ENCODE peak calls at places on chromosomes 3 and 15, in five cellular contexts. M is transverse colon, U is mammary epithelial cell, N is H9, A is A549. Y is an unnamed sample.

GRCh38 chr15:91970142-91970541 is 116.6 kb downstream of the SLCO3A1 start:
- DNase-seq in N (no peak), A (no peak), U (no peak), M (peak; percentile 31), Y (no peak)

GRCh38 chr3:18444597-18445420 is 19.7 kb upstream of the SATB1 start:
- DNase-seq in U (peak; percentile 47), N (peak; percentile 59), M (peak; percentile 77), A (peak; percentile 35), Y (peak; percentile 85)

GRCh38 chr3:126021224-126021623 is 52.2 kb downstream of the ROPN1B start:
- DNase-seq in U (no peak), A (no peak), M (no peak), N (peak; percentile 21), Y (no peak)

GRCh38 chr3:113035387-113035982 is 44.7 kb downstream of the GTPBP8 start:
- DNase-seq in A (peak; percentile 73), M (peak; percentile 11), U (peak; percentile 54), N (peak; percentile 53), Y (peak; percentile 68)

GRCh38 chr3:12707425-12707824 is 43.5 kb upstream of the RAF1 start:
- DNase-seq in U (peak; percentile 54), M (no peak), A (no peak), N (no peak), Y (no peak)

GRCh38 chr15:28943146-28943545 is 57.4 kb downstream of the APBA2 start:
- DNase-seq in N (no peak), U (no peak), M (no peak), A (no peak), Y (no peak)

GRCh38 chr15:64859226-64859625 is 17.5 kb downstream of the PLEKHO2 start:
- DNase-seq in A (no peak), N (no peak), U (no peak), M (no peak), Y (no peak)

GRCh38 chr15:69394556-69395282 is 19.4 kb upstream of the KIF23 start:
- DNase-seq in A (peak; percentile 74), M (peak; percentile 81), N (peak; percentile 91), U (peak; percentile 42), Y (peak; percentile 95)

GRCh38 chr15:69734699-69735098 is 282.1 kb downstream of the RPLP1 start:
- DNase-seq in N (no peak), A (no peak), U (no peak), M (no peak), Y (no peak)

GRCh38 chr3:50652709-50653108 is 22.0 kb upstream of the DOCK3 start:
- DNase-seq in U (peak; percentile 36), A (peak; percentile 18), N (peak; percentile 71), M (peak; percentile 34), Y (peak; percentile 33)
- TF ChIP-seq CTCF in U (peak; percentile 39), A (peak; percentile 24), N (peak; percentile 71), M (peak; percentile 52), Y (peak; percentile 20)

GRCh38 chr3:122414391-122414790 is 1.5 kb downstream of the WDR5B start:
- DNase-seq in N (no peak), A (no peak), U (no peak), M (no peak), Y (no peak)

GRCh38 chr3:122415104-122415744 is 638 bp downstream of the WDR5B start:
- DNase-seq in U (peak; percentile 62), M (peak; percentile 54), A (peak; percentile 43), N (peak; percentile 50), Y (peak; percentile 27)

GRCh38 chr3:122421101-122421500 is 5.2 kb upstream of the WDR5B start:
- DNase-seq in A (no peak), N (no peak), M (no peak), U (no peak), Y (no peak)

GRCh38 chr3:122416966-122417365 is 1.1 kb upstream of the WDR5B start:
- DNase-seq in A (no peak), M (no peak), U (no peak), N (no peak), Y (peak; percentile 3)

DNA sequence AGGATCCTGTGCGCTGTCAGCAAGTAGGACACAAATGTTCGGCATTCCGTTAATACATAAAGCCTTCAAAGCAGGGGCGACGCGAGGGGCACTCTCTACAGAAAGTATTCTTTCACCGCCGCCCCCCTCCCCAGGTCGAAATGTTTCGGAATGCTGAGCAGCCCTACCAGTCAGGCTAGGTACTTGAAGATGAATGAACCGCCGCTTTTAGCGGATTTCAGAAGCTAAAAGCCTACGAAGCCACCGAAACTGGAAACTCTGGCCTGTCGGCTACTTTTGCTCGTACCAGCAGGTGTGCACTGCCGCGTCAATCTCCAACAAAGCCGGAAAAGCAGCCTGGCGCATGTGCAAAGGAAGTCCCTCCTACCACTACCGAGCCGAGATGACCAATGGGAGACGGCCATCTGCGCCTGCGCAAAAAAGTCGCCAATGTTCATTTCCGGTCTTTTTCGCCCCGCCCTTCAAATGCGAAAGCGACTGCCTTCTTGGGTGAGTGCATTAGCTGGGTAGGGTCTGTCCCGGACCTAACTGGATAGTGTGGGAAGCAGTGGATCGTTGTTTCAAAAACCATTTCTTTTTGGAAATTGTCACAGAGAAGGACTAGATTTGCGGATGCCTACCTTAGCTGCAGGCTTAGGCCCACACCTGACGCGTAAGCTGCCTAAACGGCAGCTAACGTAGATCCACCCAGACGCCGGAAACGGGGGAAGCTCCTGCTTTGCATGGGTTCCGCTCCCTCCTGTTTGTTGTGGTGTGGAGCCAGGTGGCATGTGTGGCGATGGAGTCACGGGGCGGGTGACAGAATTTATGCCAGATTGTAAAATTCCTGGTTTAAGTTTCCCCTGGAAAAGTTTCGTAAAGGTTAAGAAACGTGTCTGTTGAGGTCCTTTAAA is at the start of gene WDR5B:
- DNase-seq in U (peak; percentile 97), N (peak; percentile 97), A (peak; percentile 98), M (peak; percentile 99), Y (peak; percentile 97)
- TF ChIP-seq CTCF in U (peak; percentile 6), N (no peak), A (no peak), M (peak; percentile 39), Y (no peak)

DNA sequence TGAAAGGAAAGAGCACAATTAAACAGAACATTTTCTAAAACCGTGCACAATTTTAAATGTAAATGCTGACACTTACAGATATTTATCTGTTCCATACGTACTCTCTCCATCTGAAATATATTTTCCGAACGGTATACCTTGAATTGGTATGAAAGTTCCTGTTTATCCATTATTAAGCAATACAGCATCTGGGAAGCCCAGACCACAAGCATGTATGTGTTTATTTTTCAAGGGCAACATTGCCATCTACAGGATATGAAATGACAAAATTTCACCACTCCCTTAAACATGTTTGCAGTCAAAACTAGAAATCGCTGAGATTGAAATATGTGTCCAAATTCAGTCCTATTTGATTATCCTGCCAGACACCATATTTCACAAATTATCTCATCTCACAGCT is 533.5 kb downstream of the TBL1XR1 start:
- DNase-seq in N (no peak), M (no peak), U (peak; percentile 34), A (peak; percentile 42), Y (no peak)
- TF ChIP-seq CTCF in N (peak; percentile 67), M (no peak), U (peak; percentile 16), A (peak; percentile 32), Y (peak; percentile 19)

DNA sequence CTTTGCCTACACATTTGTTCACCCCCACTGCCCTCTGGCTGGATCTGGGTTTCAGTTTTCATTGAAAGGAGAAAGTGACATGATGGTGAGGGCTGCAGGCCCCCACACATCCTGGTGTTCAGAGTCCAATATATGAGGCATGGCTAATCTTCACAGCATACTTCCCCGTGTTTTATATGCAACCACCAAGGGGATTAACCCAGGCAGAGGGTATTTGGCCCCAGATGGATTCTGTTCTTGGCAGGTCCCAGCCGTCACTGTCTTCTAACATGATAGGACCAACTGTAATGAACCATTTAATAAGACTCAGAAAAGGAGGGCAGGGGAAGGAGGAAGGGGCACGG is 4.4 kb upstream of the ACTC1 start:
- DNase-seq in U (no peak), N (no peak), A (no peak), M (no peak), Y (no peak)
- TF ChIP-seq CTCF in U (no peak), N (no peak), A (no peak), M (no peak), Y (no peak)

Y was measured in endothelial cell.